ENCODE peak calls at places on chromosomes 13 and 19, in four cellular contexts. Z is H1, B is K562, O is GM12878. K is an unnamed sample.

GRCh38 chr19:45191324-45191845 is 12.8 kb downstream of the BLOC1S3 start:
- DNase-seq in O (no peak), Z (no peak), B (no peak), K (no peak)

GRCh38 chr19:16801599-16801998 is 27.6 kb upstream of the SIN3B start:
- DNase-seq in O (no peak), B (peak), Z (no peak), K (no peak)

GRCh38 chr19:5903054-5903501 is 512 bp downstream of the NDUFA11 start:
- DNase-seq in Z (no peak), B (peak), O (no peak), K (no peak)

GRCh38 chr13:106484755-106485193 is 50.7 kb downstream of the EFNB2 start:
- DNase-seq in B (no peak), O (no peak), Z (no peak), K (no peak)

GRCh38 chr13:19862511-19863313 is 737 bp downstream of the ZMYM5 start:
- DNase-seq in B (peak), O (no peak), Z (peak), K (no peak)

GRCh38 chr19:4555657-4556561 is 3.6 kb downstream of the SEMA6B start:
- DNase-seq in O (no peak), Z (peak), B (peak), K (peak)

GRCh38 chr13:112825071-112825470 is 135.2 kb downstream of the ATP11A start:
- DNase-seq in O (no peak), Z (no peak), B (no peak), K (no peak)

GRCh38 chr19:10516671-10517286 is 468 bp downstream of the S1PR5 start:
- DNase-seq in Z (no peak), B (no peak), O (no peak), K (no peak)

GRCh38 chr13:23899555-23899954 is 2.3 kb upstream of the C1QTNF9B start:
- DNase-seq in O (no peak), Z (no peak), B (peak), K (peak)

GRCh38 chr13:60019119-60019993 is 144.4 kb downstream of the DIAPH3 start:
- DNase-seq in Z (no peak), O (peak), B (no peak), K (no peak)

GRCh38 chr19:15010497-15011255 is 31.0 kb upstream of the SLC1A6 start:
- DNase-seq in O (no peak), B (no peak), Z (peak), K (no peak)

GRCh38 chr19:39941615-39942507 is 7.4 kb upstream of the FCGBP start:
- DNase-seq in B (no peak), O (peak), Z (no peak), K (no peak)

GRCh38 chr13:73096173-73097117 is 37.6 kb downstream of the KLF5 start:
- DNase-seq in O (no peak), Z (no peak), B (no peak), K (no peak)

GRCh38 chr13:33153421-33154381 is 131.9 kb downstream of the STARD13 start:
- DNase-seq in Z (no peak), O (no peak), B (no peak), K (no peak)
- TF ChIP-seq MAX in Z (no peak), O (no peak), B (no peak), K (no peak)

GRCh38 chr13:75704942-75705320 is 68.8 kb downstream of the LMO7 start:
- DNase-seq in B (no peak), Z (no peak), O (no peak), K (no peak)

GRCh38 chr13:75705908-75706307 is 69.8 kb downstream of the LMO7 start:
- DNase-seq in O (no peak), Z (no peak), B (no peak), K (no peak)

GRCh38 chr13:75704194-75704941 is 68.2 kb downstream of the LMO7 start:
- DNase-seq in Z (no peak), O (no peak), B (no peak), K (no peak)

GRCh38 chr13:75703768-75704167 is 67.6 kb downstream of the LMO7 start:
- DNase-seq in Z (no peak), O (no peak), B (no peak), K (no peak)

GRCh38 chr13:75705395-75705794 is 69.3 kb downstream of the LMO7 start:
- DNase-seq in B (no peak), Z (no peak), O (no peak), K (no peak)
- TF ChIP-seq NRF1 in B (no peak), Z (no peak), O (no peak), K (no peak)

GRCh38 chr13:43831088-43831487 is 44.3 kb upstream of the ENOX1 start:
- DNase-seq in O (no peak), Z (no peak), B (no peak), K (no peak)

GRCh38 chr13:43835701-43836100 is 43.8 kb downstream of the CCDC122 start:
- DNase-seq in O (no peak), Z (no peak), B (no peak), K (no peak)

DNA sequence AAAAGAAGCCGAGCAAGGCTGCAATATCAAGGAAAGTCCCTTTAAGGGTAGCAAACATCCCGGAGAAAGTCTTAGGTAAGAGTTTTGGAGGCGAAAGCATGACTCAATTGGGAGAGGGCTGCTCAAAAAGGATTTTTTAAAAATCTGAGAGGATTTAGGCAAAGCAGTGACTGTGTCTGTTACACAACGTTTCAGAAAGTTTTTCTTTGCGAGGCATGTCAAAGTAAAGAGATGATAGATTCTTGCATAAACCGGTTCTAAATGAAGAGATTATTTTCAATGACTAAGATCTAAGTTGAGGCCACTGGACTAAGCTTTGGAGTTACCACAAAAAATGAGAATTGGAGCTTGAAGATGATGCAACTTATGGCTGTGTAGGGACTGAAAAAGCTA is 43.7 kb upstream of the ENOX1 start:
- DNase-seq in O (no peak), Z (no peak), B (no peak), K (no peak)
- TF ChIP-seq MAX in O (no peak), Z (no peak), B (no peak), K (no peak)

DNA sequence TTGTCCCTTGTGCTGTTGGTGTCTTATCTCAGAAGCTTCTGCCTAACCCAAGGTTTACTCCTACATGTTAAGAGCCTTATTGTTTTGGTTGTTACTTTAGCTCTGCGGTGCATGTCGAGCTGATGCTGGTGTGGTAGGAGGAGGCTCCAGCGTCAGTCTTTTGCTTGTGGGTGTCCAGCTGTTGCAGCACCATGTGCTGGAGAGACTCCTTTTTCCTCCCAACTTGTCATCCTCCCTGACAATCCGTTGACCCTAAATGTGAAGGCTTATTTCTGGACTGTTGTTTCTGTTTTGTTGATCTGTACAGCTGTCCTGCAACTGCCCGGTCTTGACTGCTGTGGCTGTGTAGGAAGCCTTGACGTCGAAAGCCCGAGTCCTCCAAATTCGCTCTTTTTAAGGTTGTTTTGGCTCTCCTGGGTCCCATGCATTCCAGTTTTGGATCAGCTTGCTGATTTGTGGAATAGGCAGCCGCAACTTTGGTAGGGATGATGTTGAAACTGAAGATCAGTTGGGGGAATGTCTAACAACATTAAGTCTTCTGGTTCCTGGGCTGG is 15.3 kb downstream of the NAXD start:
- DNase-seq in B (no peak), Z (no peak), O (no peak), K (no peak)
- TF ChIP-seq NRF1 in B (no peak), Z (no peak), O (no peak), K (no peak)

DNA sequence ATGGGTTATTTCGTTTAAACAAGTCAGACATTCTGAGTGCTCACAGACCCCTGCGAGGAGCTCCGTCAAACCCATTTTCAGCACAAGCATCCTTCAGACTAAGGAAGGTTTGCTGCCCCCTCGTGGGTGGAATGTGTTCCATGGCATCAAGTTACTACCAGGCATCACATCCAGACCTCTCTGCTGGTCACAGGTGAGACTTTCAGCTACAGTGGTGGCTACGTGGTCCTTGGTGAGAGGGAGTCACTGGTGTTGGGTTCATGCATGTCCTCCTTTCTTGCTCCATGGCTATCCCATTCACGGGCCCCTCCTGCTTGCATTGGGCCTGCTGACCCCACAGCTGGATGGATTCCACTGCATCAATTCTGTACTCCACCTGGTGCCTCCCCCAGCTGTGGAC is 9.1 kb upstream of the LILRB5 start:
- DNase-seq in B (peak), Z (peak), O (peak), K (peak)
- TF ChIP-seq MAX in B (no peak), Z (peak), O (no peak), K (no peak)

GRCh38 chr19:56566904-56567273 is 379 bp upstream of the ZNF470 start:
- DNase-seq in B (no peak), Z (no peak), O (no peak), K (peak)
- TF ChIP-seq NRF1 in B (no peak), Z (no peak), O (no peak), K (no peak)

GRCh38 chr13:99601535-99601934 is 100.3 kb downstream of the TM9SF2 start:
- DNase-seq in B (no peak), O (no peak), Z (no peak), K (no peak)

GRCh38 chr13:99596180-99596579 is 94.9 kb downstream of the TM9SF2 start:
- DNase-seq in Z (no peak), O (no peak), B (no peak), K (no peak)

GRCh38 chr13:99604636-99605035 is 103.4 kb downstream of the TM9SF2 start:
- DNase-seq in Z (no peak), B (no peak), O (no peak), K (no peak)

GRCh38 chr13:99605417-99606321 is 104.4 kb downstream of the TM9SF2 start:
- DNase-seq in Z (peak), O (no peak), B (peak), K (peak)

DNA sequence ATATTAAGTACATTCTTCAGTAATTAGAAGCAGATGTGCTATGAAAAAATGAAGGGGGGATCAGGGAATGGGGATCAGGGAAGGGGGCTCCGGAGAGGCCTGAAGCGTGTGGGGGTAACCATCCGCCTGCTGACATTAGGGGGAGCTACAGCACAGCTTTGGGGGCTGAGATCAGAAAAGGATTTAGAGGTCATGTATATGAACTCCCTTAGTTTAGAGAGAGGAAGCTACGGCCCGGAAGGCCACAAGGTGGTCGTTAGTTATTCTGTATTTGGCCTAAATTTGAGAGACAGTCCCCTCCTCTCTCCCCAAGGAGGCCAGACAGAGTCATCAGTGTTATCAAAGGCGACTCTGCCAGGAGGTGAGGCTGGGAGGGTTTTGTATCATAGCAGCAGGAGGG is 99.0 kb downstream of the TM9SF2 start:
- DNase-seq in B (peak), Z (peak), O (no peak), K (peak)
- TF ChIP-seq MAX in B (no peak), Z (no peak), O (no peak), K (no peak)